ENCODE peak calls at places on chromosomes 7 and 10, in nine cellular contexts. M is lower leg skin, B is astrocyte of the spinal cord, S is brain microvascular endothelial cell, X is left ventricle myocardium inferior, Y is skeletal muscle cell, P is lung, D is cardiac fibroblast, O is PC-3. W is an unnamed sample.

GRCh38 chr10:121553861-121554264 is 44.4 kb downstream of the FGFR2 start:
- DNase-seq in X (no peak), P (no peak), D (no peak), M (peak; percentile 81), B (no peak), Y (no peak), S (no peak), O (peak; percentile 26), W (no peak)

GRCh38 chr10:133132711-133133291 is 27.2 kb upstream of the KNDC1 start:
- DNase-seq in O (no peak), M (peak; percentile 80), X (no peak), B (no peak), Y (no peak), D (no peak), S (no peak), P (no peak), W (no peak)

GRCh38 chr7:42931447-42931833 is 534 bp downstream of the PSMA2 start:
- DNase-seq in X (no peak), Y (no peak), B (no peak), P (no peak), O (no peak), M (no peak), S (no peak), D (peak; percentile 24), W (peak; percentile 14)

GRCh38 chr10:73209705-73210104 is 37.4 kb downstream of the DNAJC9 start:
- DNase-seq in X (no peak), M (no peak), Y (no peak), D (peak; percentile 72), B (peak; percentile 13), S (peak; percentile 25), P (no peak), O (peak; percentile 81), W (no peak)

GRCh38 chr7:159144756-159145543 is at the start of gene VIPR2:
- DNase-seq in B (no peak), D (no peak), O (no peak), Y (no peak), S (no peak), X (peak; percentile 50), M (peak; percentile 80), P (no peak), W (no peak)

GRCh38 chr10:60003709-60004191 is 97.4 kb upstream of the CCDC6 start:
- DNase-seq in Y (no peak), M (no peak), O (no peak), X (no peak), P (no peak), D (no peak), B (no peak), S (no peak), W (no peak)

GRCh38 chr7:85006754-85007153 is 180.1 kb downstream of the SEMA3D start:
- DNase-seq in B (no peak), P (no peak), M (no peak), D (no peak), Y (no peak), O (peak; percentile 51), X (no peak), S (no peak), W (no peak)

GRCh38 chr7:13979671-13980438 is 9.6 kb downstream of the ETV1 start:
- DNase-seq in S (peak; percentile 32), X (no peak), B (peak; percentile 69), D (peak; percentile 85), P (no peak), Y (no peak), O (peak; percentile 69), M (no peak), W (no peak)

GRCh38 chr10:42753126-42753506 is 29.5 kb upstream of the BMS1 start:
- DNase-seq in P (peak; percentile 80), O (peak; percentile 89), Y (peak; percentile 23), D (peak; percentile 75), X (peak; percentile 77), B (peak; percentile 63), M (peak; percentile 93), S (peak; percentile 58), W (peak; percentile 55)

GRCh38 chr10:125560947-125561346 is 122.0 kb downstream of the TEX36 start:
- DNase-seq in Y (no peak), B (no peak), D (no peak), O (no peak), X (no peak), M (no peak), P (no peak), S (no peak), W (no peak)

GRCh38 chr7:36119005-36119711 is 33.9 kb upstream of the EEPD1 start:
- DNase-seq in P (peak; percentile 66), M (no peak), X (no peak), D (peak; percentile 99), B (peak; percentile 95), Y (peak; percentile 96), S (peak; percentile 98), O (peak; percentile 91), W (peak; percentile 74)

GRCh38 chr10:43960477-43960876 is 311.8 kb upstream of the ZNF32 start:
- DNase-seq in S (no peak), M (peak; percentile 14), P (peak; percentile 25), B (no peak), D (no peak), O (no peak), Y (no peak), X (no peak), W (no peak)

GRCh38 chr7:64885520-64886240 is 17.4 kb upstream of the ZNF273 start:
- DNase-seq in S (no peak), B (no peak), Y (no peak), O (no peak), M (peak; percentile 45), X (no peak), P (no peak), D (no peak), W (no peak)

GRCh38 chr10:102675151-102675886 is 31.0 kb downstream of the TRIM8 start:
- DNase-seq in M (peak; percentile 77), D (peak; percentile 26), B (no peak), S (peak; percentile 16), O (no peak), Y (no peak), P (no peak), X (no peak), W (no peak)

GRCh38 chr10:58743466-58744115 is 230.9 kb downstream of the BICC1 start:
- DNase-seq in O (no peak), P (no peak), D (peak; percentile 68), Y (no peak), B (peak; percentile 87), X (no peak), S (peak; percentile 94), M (no peak), W (no peak)

GRCh38 chr10:62442894-62443674 is 68.9 kb downstream of the ZNF365 start:
- DNase-seq in X (no peak), D (no peak), B (no peak), Y (no peak), S (no peak), M (no peak), O (no peak), P (no peak), W (no peak)

DNA sequence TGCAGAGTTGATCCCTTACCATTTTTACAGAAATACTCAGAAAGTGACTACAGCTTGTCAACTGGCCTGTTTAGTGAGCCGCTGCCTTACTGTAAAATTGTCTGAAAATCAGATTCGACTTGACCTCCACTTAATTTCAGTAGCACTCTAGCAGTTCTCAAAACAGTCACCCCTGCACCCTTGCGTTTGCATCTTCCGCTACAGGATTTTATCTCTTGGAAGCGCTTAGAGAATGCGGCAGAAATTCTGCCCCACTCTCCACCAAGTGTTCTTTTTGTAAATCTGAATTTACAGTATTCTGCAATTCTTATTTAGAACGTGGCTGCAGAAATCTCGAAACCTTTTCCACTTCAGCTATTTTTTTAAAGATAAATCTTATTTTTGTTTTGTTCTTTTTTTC is 1.9 kb upstream of the TWIST1 start:
- DNase-seq in Y (no peak), O (no peak), M (no peak), S (no peak), X (no peak), D (no peak), P (no peak), B (no peak), W (no peak)
- H3K4me3 ChIP-seq in Y (peak overlapping the region; percentile 98), O (no peak overlapping the region), M (no peak overlapping the region), S (no peak overlapping the region), X (no peak overlapping the region), D (no peak overlapping the region), P (no peak overlapping the region), B (no peak overlapping the region), W (no peak overlapping the region)

GRCh38 chr10:13382759-13383753 is 35.0 kb upstream of the SEPHS1 start:
- DNase-seq in D (no peak), S (no peak), P (peak; percentile 81), B (no peak), Y (no peak), M (no peak), X (no peak), O (peak; percentile 34), W (no peak)
- H3K4me3 ChIP-seq in D (no peak overlapping the region), S (no peak overlapping the region), P (no peak overlapping the region), B (no peak overlapping the region), Y (no peak overlapping the region), M (peak overlapping the region; percentile 10), X (peak overlapping the region; percentile 54), O (peak overlapping the region; percentile 72), W (no peak overlapping the region)

GRCh38 chr7:49014870-49015269 is 90.5 kb downstream of the CDC14C start:
- DNase-seq in X (no peak), S (no peak), B (no peak), P (no peak), O (no peak), Y (no peak), M (no peak), D (no peak), W (no peak)
- H3K4me3 ChIP-seq in X (no peak overlapping the region), S (no peak overlapping the region), B (no peak overlapping the region), P (no peak overlapping the region), O (no peak overlapping the region), Y (no peak overlapping the region), M (no peak overlapping the region), D (no peak overlapping the region), W (no peak overlapping the region)

GRCh38 chr10:96124230-96125141 is 5.6 kb upstream of the ZNF518A start:
- DNase-seq in X (no peak), D (peak; percentile 60), P (peak; percentile 50), O (no peak), B (peak; percentile 31), S (peak; percentile 29), Y (peak; percentile 15), M (no peak), W (peak; percentile 16)

GRCh38 chr10:96122824-96123223 is 7.3 kb upstream of the ZNF518A start:
- DNase-seq in B (no peak), P (no peak), S (no peak), M (no peak), Y (no peak), D (no peak), X (no peak), O (no peak), W (no peak)

GRCh38 chr10:96130326-96130758 is 245 bp downstream of the ZNF518A start:
- DNase-seq in P (peak; percentile 70), M (peak; percentile 91), Y (peak; percentile 51), X (peak; percentile 68), B (no peak), S (peak; percentile 57), D (no peak), O (peak; percentile 7), W (peak; percentile 68)

GRCh38 chr10:96129387-96130325 is at the start of gene ZNF518A:
- DNase-seq in P (peak; percentile 94), M (peak; percentile 98), S (peak; percentile 96), D (peak; percentile 99), Y (peak; percentile 98), O (peak; percentile 43), B (peak; percentile 99), X (peak; percentile 91), W (peak; percentile 92)

GRCh38 chr10:96125142-96125515 is 5.0 kb upstream of the ZNF518A start:
- DNase-seq in Y (no peak), D (peak; percentile 19), O (no peak), B (no peak), S (no peak), M (no peak), P (no peak), X (no peak), W (no peak)
- H3K4me3 ChIP-seq in Y (no peak overlapping the region), D (no peak overlapping the region), O (no peak overlapping the region), B (no peak overlapping the region), S (no peak overlapping the region), M (no peak overlapping the region), P (no peak overlapping the region), X (no peak overlapping the region), W (no peak overlapping the region)

W was measured in SJSA1.